ENCODE peak calls at places on chromosomes 12 and 14, in ten cellular contexts. N is CD8-positive, alpha-beta memory T cell; Y is heart right ventricle; K is aorta; A is CD4-positive, CD25-positive, alpha-beta regulatory T cell; S is body of pancreas; C is lung; I is tibial nerve; L is MM.1S; E is upper lobe of right lung. F is an unnamed sample.

GRCh38 chr14:32594766-32595165 is 265.7 kb downstream of the AKAP6 start:
- DNase-seq in N (no peak), Y (no peak), K (no peak), A (no peak), S (no peak), C (no peak), I (no peak), L (no peak), E (no peak), F (no peak)

GRCh38 chr12:129827102-129827873 is 76.5 kb downstream of the TMEM132D start:
- DNase-seq in N (no peak), Y (no peak), K (no peak), A (no peak), S (no peak), C (no peak), I (no peak), L (no peak), E (no peak), F (no peak)

GRCh38 chr14:100786131-100786530 is 39.8 kb upstream of the MEG3 start:
- DNase-seq in N (no peak), Y (no peak), K (no peak), A (no peak), S (no peak), C (no peak), I (no peak), L (no peak), E (no peak), F (no peak)

GRCh38 chr12:128551266-128552025 is 272.3 kb downstream of the SLC15A4 start:
- DNase-seq in N (no peak), Y (no peak), K (no peak), A (no peak), S (peak), C (no peak), I (no peak), L (no peak), E (no peak), F (no peak)

GRCh38 chr14:95559203-95559602 is 24.4 kb downstream of the GLRX5 start:
- DNase-seq in N (no peak), Y (no peak), K (no peak), A (no peak), S (no peak), C (no peak), I (no peak), L (no peak), E (peak), F (no peak)

GRCh38 chr12:39451977-39452376 is 9.1 kb upstream of the KIF21A start:
- DNase-seq in N (no peak), Y (no peak), K (no peak), A (no peak), S (no peak), C (no peak), I (no peak), L (no peak), E (no peak), F (no peak)

GRCh38 chr12:75944097-75944904 is 87.3 kb downstream of the PHLDA1 start:
- DNase-seq in N (no peak), Y (no peak), K (no peak), A (no peak), S (no peak), C (no peak), I (no peak), L (peak), E (no peak), F (no peak)

GRCh38 chr12:19095869-19096480 is 33.6 kb upstream of the PLEKHA5 start:
- DNase-seq in N (no peak), Y (no peak), K (no peak), A (no peak), S (no peak), C (no peak), I (no peak), L (no peak), E (no peak), F (no peak)

GRCh38 chr12:103530352-103530751 is 34.6 kb upstream of the C12orf42 start:
- DNase-seq in N (no peak), Y (no peak), K (no peak), A (no peak), S (no peak), C (no peak), I (no peak), L (no peak), E (no peak), F (no peak)

GRCh38 chr14:52268191-52269061 is 928 bp downstream of the PTGDR start:
- DNase-seq in N (peak), Y (peak), K (no peak), A (no peak), S (no peak), C (no peak), I (no peak), L (no peak), E (no peak), F (no peak)

DNA sequence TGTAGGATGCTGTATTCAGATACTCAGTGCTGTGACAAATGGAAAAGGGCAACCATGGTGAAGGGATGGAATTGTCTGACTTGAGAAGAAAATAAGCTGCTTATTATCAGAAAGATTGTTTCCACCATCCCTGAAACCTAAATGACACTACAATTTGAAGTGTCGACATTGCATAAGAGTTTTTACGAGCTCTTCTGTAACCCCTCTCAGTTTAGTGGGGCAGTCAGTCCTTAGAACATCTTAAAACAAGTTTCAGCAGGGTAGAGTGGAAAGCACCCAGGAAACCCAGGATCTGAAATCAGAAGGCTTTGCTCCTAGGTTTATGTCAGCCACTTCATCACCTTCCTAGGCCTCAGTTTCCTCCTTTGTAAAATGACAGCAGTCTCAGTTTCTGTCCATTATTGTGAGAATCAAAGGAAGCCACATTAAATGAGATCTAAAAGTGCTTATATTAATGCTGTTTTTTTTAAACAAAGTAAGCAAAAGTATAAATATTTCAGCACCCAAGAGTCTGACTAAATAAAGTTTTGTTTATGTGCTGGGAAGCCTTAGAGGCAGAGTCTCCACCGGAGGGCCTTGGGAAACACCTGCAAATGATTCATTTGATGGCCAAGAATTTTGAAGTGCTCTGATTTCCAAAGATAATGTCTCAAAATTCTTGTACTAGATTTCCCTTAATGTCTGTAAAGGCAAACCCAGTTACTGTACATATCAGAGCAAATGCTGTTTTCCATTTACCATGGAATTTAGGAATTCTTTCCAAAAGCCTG is 1.8 kb downstream of the IFT43 start:
- DNase-seq in N (no peak), Y (no peak), K (no peak), A (no peak), S (no peak), C (no peak), I (no peak), L (no peak), E (no peak), F (no peak)
- H3K27ac ChIP-seq in N (no peak), Y (peak), K (peak), A (no peak), S (no peak), C (no peak), I (no peak), L (no peak), E (peak), F (no peak)

GRCh38 chr12:28941248-28941647 is 207.8 kb upstream of the FAR2 start:
- DNase-seq in N (no peak), Y (no peak), K (no peak), A (no peak), S (no peak), C (no peak), I (no peak), L (no peak), E (no peak), F (no peak)
- H3K27ac ChIP-seq in N (no peak), Y (no peak), K (no peak), A (no peak), S (no peak), C (no peak), I (no peak), L (no peak), E (no peak), F (no peak)

GRCh38 chr14:72165151-72165715 is 233.0 kb downstream of the RGS6 start:
- DNase-seq in N (no peak), Y (no peak), K (no peak), A (no peak), S (no peak), C (no peak), I (no peak), L (no peak), E (no peak), F (no peak)
- H3K27ac ChIP-seq in N (no peak), Y (no peak), K (no peak), A (no peak), S (no peak), C (no peak), I (no peak), L (no peak), E (no peak), F (no peak)

DNA sequence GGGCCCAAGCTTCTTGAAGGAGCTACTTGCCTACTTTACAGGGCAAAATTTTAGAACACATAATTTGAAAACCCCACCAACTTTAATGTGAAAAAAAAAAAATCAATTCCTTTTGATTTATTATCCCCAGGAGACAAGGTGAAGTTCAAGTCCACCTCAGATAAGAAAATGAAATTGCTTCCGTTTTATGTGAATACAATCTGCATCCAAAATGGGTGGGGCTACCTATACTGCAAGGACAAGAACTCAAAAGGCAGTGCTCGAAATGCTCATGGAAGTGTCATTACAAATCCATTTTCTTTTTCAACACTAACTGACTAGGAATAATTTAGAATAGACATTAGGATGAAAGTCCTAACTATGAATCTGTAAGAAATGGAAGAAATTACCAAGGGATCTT is 45.7 kb downstream of the SSPN start:
- DNase-seq in N (no peak), Y (no peak), K (no peak), A (no peak), S (no peak), C (no peak), I (no peak), L (no peak), E (no peak), F (no peak)
- H3K27ac ChIP-seq in N (no peak), Y (no peak), K (no peak), A (no peak), S (no peak), C (no peak), I (no peak), L (no peak), E (no peak), F (no peak)

GRCh38 chr12:132015686-132016430 is 66.1 kb downstream of the EP400 start:
- DNase-seq in N (no peak), Y (no peak), K (no peak), A (no peak), S (no peak), C (no peak), I (no peak), L (no peak), E (no peak), F (no peak)
- H3K27ac ChIP-seq in N (no peak), Y (no peak), K (no peak), A (no peak), S (no peak), C (no peak), I (no peak), L (no peak), E (no peak), F (no peak)

GRCh38 chr12:50507474-50507838 is 2.7 kb downstream of the DIP2B start:
- DNase-seq in N (no peak), Y (no peak), K (no peak), A (no peak), S (no peak), C (no peak), I (no peak), L (no peak), E (no peak), F (no peak)
- H3K27ac ChIP-seq in N (no peak), Y (peak), K (no peak), A (peak), S (peak), C (no peak), I (peak), L (no peak), E (no peak), F (peak)

F was measured in substantia nigra.